ENCODE peak calls at places on chromosomes 6 and 20, in four cellular contexts. X is K562, F is A549, P is IMR-90. S is an unnamed sample.

GRCh38 chr6:16700202-16700997 is 60.9 kb downstream of the ATXN1 start:
- DNase-seq in X (no peak), F (no peak), P (no peak), S (no peak)

GRCh38 chr6:155765275-155766194 is 309.9 kb upstream of the NOX3 start:
- DNase-seq in X (no peak), F (no peak), P (peak; percentile 90), S (no peak)

GRCh38 chr20:63686492-63687321 is 9.7 kb upstream of the TNFRSF6B start:
- DNase-seq in X (no peak), F (peak; percentile 69), P (peak; percentile 80), S (no peak)

GRCh38 chr20:37442986-37443385 is 78.1 kb upstream of the NNAT start:
- DNase-seq in X (no peak), F (no peak), P (no peak), S (no peak)

GRCh38 chr20:51732454-51732791 is 35.8 kb downstream of the ATP9A start:
- DNase-seq in X (no peak), F (no peak), P (peak; percentile 67), S (no peak)

GRCh38 chr6:13406781-13407180 is 78.4 kb upstream of the TBC1D7 start:
- DNase-seq in X (no peak), F (peak; percentile 52), P (no peak), S (no peak)

GRCh38 chr6:168326294-168327261 is 7.0 kb upstream of the DACT2 start:
- DNase-seq in X (no peak), F (peak; percentile 16), P (no peak), S (no peak)

GRCh38 chr6:44161997-44162338 is 3.3 kb downstream of the CAPN11 start:
- DNase-seq in X (peak; percentile 57), F (no peak), P (peak; percentile 67), S (no peak)

GRCh38 chr6:6881438-6882267 is 226.1 kb upstream of the RREB1 start:
- DNase-seq in X (no peak), F (no peak), P (no peak), S (no peak)

GRCh38 chr6:134593024-134593423 is 275.1 kb upstream of the SGK1 start:
- DNase-seq in X (no peak), F (no peak), P (no peak), S (no peak)

GRCh38 chr20:57048027-57048869 is 218.2 kb downstream of the BMP7 start:
- DNase-seq in X (peak; percentile 79), F (peak; percentile 81), P (no peak), S (peak; percentile 77)

GRCh38 chr20:10434467-10434831 is 427 bp upstream of the MKKS start:
- DNase-seq in X (peak; percentile 70), F (peak; percentile 100), P (peak; percentile 99), S (peak; percentile 80)

GRCh38 chr6:125357515-125358256 is 55.9 kb upstream of the HDDC2 start:
- DNase-seq in X (no peak), F (no peak), P (no peak), S (no peak)

GRCh38 chr6:108113557-108114519 is 39.3 kb upstream of the OSTM1 start:
- DNase-seq in X (peak; percentile 60), F (peak; percentile 34), P (peak; percentile 48), S (peak; percentile 63)

GRCh38 chr6:150373260-150373701 is 4.5 kb downstream of the IYD start:
- DNase-seq in X (no peak), F (no peak), P (no peak), S (no peak)

GRCh38 chr20:32017711-32018251 is 7.5 kb downstream of the CCM2L start:
- DNase-seq in X (peak; percentile 76), F (peak; percentile 53), P (no peak), S (peak; percentile 56)

GRCh38 chr6:90846824-90847223 is 260.0 kb upstream of the MAP3K7 start:
- DNase-seq in X (no peak), F (no peak), P (no peak), S (no peak)

GRCh38 chr6:3501826-3502505 is 45.1 kb upstream of the SLC22A23 start:
- DNase-seq in X (no peak), F (no peak), P (no peak), S (no peak)

GRCh38 chr20:61805365-61805764 is 260.3 kb downstream of the TAF4 start:
- DNase-seq in X (no peak), F (no peak), P (no peak), S (no peak)

GRCh38 chr6:151675746-151676459 is 131.6 kb upstream of the ESR1 start:
- DNase-seq in X (peak; percentile 84), F (peak; percentile 56), P (peak; percentile 4), S (peak; percentile 83)

GRCh38 chr6:123962508-123962907 is 158.8 kb downstream of the NKAIN2 start:
- DNase-seq in X (no peak), F (no peak), P (no peak), S (no peak)

GRCh38 chr6:47042238-47042843 is at the start of gene ADGRF1:
- DNase-seq in X (no peak), F (no peak), P (no peak), S (no peak)

GRCh38 chr6:153727910-153728309 is 311.1 kb upstream of the OPRM1 start:
- DNase-seq in X (no peak), F (no peak), P (no peak), S (no peak)

GRCh38 chr20:46194409-46194808 is 76.3 kb downstream of the CD40 start:
- DNase-seq in X (no peak), F (no peak), P (no peak), S (no peak)

GRCh38 chr20:46190796-46191540 is 72.9 kb downstream of the CD40 start:
- DNase-seq in X (no peak), F (no peak), P (no peak), S (no peak)

GRCh38 chr20:46191611-46192010 is 73.5 kb downstream of the CD40 start:
- DNase-seq in X (no peak), F (no peak), P (no peak), S (no peak)

GRCh38 chr20:46195264-46196038 is 77.3 kb downstream of the CD40 start:
- DNase-seq in X (no peak), F (no peak), P (no peak), S (no peak)

DNA sequence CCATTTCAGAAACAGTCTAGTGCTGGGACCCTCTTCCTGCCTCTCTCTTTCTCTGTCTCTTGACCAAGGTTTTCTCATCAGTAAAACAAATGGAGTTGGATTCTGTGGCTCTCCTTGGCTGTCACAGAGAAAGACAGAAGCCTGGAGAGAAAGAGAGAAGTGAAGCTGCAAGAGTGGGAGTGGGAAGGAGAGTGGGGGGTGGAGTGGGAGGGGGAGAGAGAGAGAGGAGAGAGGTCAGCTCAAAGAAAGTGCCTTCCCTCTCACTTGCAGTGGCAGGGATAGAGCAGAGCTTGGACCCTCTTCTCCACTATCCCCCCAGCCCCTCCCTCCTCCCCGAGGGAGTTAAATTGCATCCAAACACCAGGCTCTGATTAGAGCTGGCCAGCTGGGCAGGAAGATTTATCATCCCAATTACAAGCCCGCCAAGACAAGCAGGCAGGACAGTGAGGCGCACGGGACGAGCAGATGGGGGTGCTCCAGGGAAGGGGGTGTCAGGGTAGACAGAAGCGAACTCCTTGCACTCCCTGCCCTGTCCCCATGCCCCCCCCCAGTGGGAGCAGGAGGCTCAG is 74.3 kb downstream of the CD40 start:
- DNase-seq in X (no peak), F (no peak), P (no peak), S (no peak)
- TF ChIP-seq BHLHE40 in X (no peak), F (no peak), P (no peak), S (no peak)

GRCh38 chr6:21665101-21665435 is 71.5 kb downstream of the SOX4 start:
- DNase-seq in X (no peak), F (no peak), P (no peak), S (no peak)

GRCh38 chr6:21665436-21666199 is 72.1 kb downstream of the SOX4 start:
- DNase-seq in X (no peak), F (no peak), P (no peak), S (no peak)

GRCh38 chr6:21666788-21667681 is 73.5 kb downstream of the SOX4 start:
- DNase-seq in X (no peak), F (no peak), P (no peak), S (no peak)

GRCh38 chr6:21666200-21666671 is 72.7 kb downstream of the SOX4 start:
- DNase-seq in X (no peak), F (no peak), P (no peak), S (no peak)

GRCh38 chr6:21668794-21669193 is 75.2 kb downstream of the SOX4 start:
- DNase-seq in X (no peak), F (no peak), P (no peak), S (no peak)
- TF ChIP-seq BHLHE40 in X (no peak), F (no peak), P (no peak), S (no peak)

DNA sequence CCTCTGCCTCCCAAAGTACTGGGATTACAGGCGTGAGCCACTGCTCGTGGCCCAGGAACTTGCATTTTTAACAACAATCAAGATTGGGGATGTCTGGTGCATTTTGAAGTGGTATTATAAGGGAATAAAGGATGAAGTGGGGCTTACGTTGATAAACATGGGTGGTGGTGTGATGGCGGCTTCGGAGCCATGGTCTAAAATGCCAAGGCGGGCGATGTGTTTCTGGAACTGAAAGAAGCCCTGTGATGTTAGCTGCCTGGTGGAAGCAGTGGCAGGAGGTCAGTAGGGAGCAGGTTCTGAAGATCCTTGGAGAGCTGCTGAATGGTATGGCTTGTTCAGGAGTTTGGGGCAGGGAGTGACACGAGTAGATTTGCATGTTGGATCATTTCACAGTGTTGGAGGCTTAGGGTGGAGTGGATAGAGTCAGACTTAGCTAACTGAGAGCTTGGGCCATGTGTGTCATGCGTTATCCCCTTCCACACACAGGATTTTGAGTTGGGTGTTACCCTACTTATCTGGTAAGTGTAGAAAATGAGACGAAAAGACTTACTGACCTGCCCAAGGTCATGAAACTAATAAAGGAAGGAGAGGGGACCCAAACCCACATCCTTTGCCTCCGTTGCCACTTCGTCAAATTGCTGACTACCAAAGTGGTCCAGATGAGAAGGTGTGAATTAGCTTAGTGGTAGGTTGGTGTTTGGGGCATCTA is 1.5 kb downstream of the NELFCD start:
- DNase-seq in X (no peak), F (no peak), P (no peak), S (no peak)
- TF ChIP-seq BHLHE40 in X (no peak), F (no peak), P (no peak), S (no peak)

GRCh38 chr6:49430866-49431265 is 32.2 kb downstream of the MMUT start:
- DNase-seq in X (no peak), F (no peak), P (no peak), S (no peak)

GRCh38 chr6:49430187-49430586 is 32.9 kb downstream of the MMUT start:
- DNase-seq in X (no peak), F (peak; percentile 1), P (peak; percentile 52), S (no peak)
- TF ChIP-seq BHLHE40 in X (no peak), F (no peak), P (no peak), S (no peak)

S was measured in HEK293T.